ENCODE peak calls at places on chromosomes 13 and 19, in five cellular contexts. L is upper lobe of left lung, V is fibroblast of pulmonary artery, K is thoracic aorta, Q is mesothelial cell of epicardium. C is an unnamed sample.

GRCh38 chr13:42153371-42153770 is 104.9 kb downstream of the DGKH start:
- DNase-seq in Q (no peak), L (no peak), V (peak), K (no peak), C (no peak)

GRCh38 chr13:101535192-101535746 is 82.8 kb downstream of the ITGBL1 start:
- DNase-seq in Q (no peak), V (no peak), L (no peak), K (no peak), C (no peak)

GRCh38 chr19:47228937-47229673 is 1.9 kb downstream of the BBC3 start:
- DNase-seq in L (peak), V (peak), Q (no peak), K (no peak), C (no peak)

GRCh38 chr13:29543230-29544215 is 52.0 kb downstream of the SLC7A1 start:
- DNase-seq in L (no peak), Q (no peak), V (peak), K (no peak), C (no peak)

GRCh38 chr19:610801-611505 is 21.3 kb downstream of the HCN2 start:
- DNase-seq in K (no peak), V (peak), Q (no peak), L (peak), C (no peak)

GRCh38 chr13:34459856-34460255 is 482.2 kb upstream of the NBEA start:
- DNase-seq in K (no peak), Q (no peak), L (no peak), V (no peak), C (no peak)

GRCh38 chr13:112779856-112780604 is 90.2 kb downstream of the ATP11A start:
- DNase-seq in Q (no peak), L (no peak), V (no peak), K (no peak), C (no peak)

GRCh38 chr19:49653466-49653806 is 11.4 kb downstream of the SCAF1 start:
- DNase-seq in K (no peak), V (no peak), L (no peak), Q (no peak), C (no peak)

GRCh38 chr13:48571121-48571901 is 38.4 kb upstream of the RCBTB2 start:
- DNase-seq in Q (no peak), V (peak), L (no peak), K (no peak), C (no peak)

GRCh38 chr13:112968380-112968909 is 569 bp upstream of the MCF2L start:
- DNase-seq in V (no peak), K (no peak), Q (no peak), L (peak), C (peak)

GRCh38 chr13:36297259-36297599 is 385 bp downstream of the CCDC169 start:
- DNase-seq in Q (no peak), V (peak), L (no peak), K (no peak), C (no peak)

GRCh38 chr19:7527516-7528191 is 5.2 kb downstream of the MCOLN1 start:
- DNase-seq in K (no peak), Q (no peak), L (peak), V (no peak), C (no peak)

GRCh38 chr13:50359779-50360178 is 344.5 kb downstream of the KCNRG start:
- DNase-seq in V (no peak), Q (no peak), L (no peak), K (no peak), C (no peak)

GRCh38 chr13:74464656-74465055 is 330.5 kb upstream of the KLF12 start:
- DNase-seq in V (no peak), K (no peak), Q (no peak), L (no peak), C (no peak)

GRCh38 chr13:49635599-49636433 is 7.5 kb downstream of the ARL11 start:
- DNase-seq in Q (no peak), L (no peak), V (peak), K (no peak), C (no peak)

GRCh38 chr19:40006273-40006691 is 9.4 kb downstream of the ZNF546 start:
- DNase-seq in K (no peak), Q (no peak), L (no peak), V (peak), C (no peak)

GRCh38 chr19:4583961-4584669 is 24.6 kb upstream of the SEMA6B start:
- DNase-seq in K (no peak), L (no peak), Q (no peak), V (peak), C (no peak)

GRCh38 chr19:27962260-27962659 is 1250.7 kb downstream of the UQCRFS1 start:
- DNase-seq in L (no peak), K (no peak), V (peak), Q (no peak), C (no peak)

GRCh38 chr13:48818495-48818961 is 157.2 kb upstream of the FNDC3A start:
- DNase-seq in K (no peak), Q (no peak), V (peak), L (no peak), C (no peak)

GRCh38 chr19:33997690-33998089 is 174.6 kb upstream of the LSM14A start:
- DNase-seq in V (no peak), L (no peak), K (no peak), Q (no peak), C (no peak)
- TF ChIP-seq CTCF in V (no peak), L (no peak), K (no peak), Q (no peak), C (peak)

DNA sequence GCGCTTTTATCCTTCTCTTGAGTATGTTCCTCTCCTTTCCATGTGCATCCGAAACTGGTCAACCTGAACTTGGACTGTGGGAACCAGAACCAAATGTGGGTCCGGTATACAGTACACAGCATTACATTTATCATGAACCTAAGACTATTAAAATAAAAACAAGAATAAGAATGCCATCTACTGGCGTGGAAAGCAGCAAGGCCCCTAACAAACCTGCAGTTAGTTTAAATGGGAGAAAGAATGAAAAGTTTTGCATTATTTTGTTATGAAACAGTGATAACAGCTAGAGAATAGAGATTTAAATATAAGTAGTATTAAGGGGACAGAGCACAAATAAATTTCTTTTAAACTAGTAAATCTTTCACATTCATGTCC is 159.5 kb downstream of the RBM26 start:
- DNase-seq in L (no peak), K (no peak), V (no peak), Q (no peak), C (no peak)
- TF ChIP-seq CTCF in L (no peak), K (no peak), V (peak), Q (no peak), C (no peak)

GRCh38 chr19:55704494-55705245 is 29.6 kb downstream of the EPN1 start:
- DNase-seq in Q (no peak), V (no peak), K (no peak), L (no peak), C (no peak)
- TF ChIP-seq CTCF in Q (no peak), V (no peak), K (no peak), L (no peak), C (no peak)

GRCh38 chr13:51731759-51732158 is 72.2 kb downstream of the DHRS12 start:
- DNase-seq in V (peak), K (no peak), L (no peak), Q (no peak), C (no peak)
- TF ChIP-seq CTCF in V (peak), K (peak), L (no peak), Q (no peak), C (no peak)

GRCh38 chr19:55132453-55133129 is 15.2 kb upstream of the PPP1R12C start:
- DNase-seq in Q (no peak), V (no peak), K (no peak), L (no peak), C (no peak)
- TF ChIP-seq CTCF in Q (no peak), V (no peak), K (no peak), L (peak), C (no peak)

DNA sequence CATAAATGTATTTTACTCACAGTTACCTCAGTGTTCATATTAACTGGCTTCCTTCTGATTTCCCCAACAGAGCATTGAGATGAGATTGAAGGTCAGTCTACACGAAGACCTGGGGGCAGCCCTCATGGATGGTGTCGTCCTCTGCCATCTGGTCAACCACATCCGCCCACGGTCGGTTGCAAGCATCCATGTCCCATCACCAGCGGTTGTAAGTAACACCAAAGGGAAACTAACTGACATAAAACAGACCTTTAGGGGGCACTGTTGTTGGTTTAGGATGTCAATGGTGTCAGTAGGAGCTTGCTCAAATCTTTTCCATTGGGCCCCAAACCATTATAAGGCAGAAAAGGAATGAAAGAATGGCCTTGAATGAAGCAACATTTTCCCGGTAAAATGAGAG is 68.2 kb downstream of the ESD start:
- DNase-seq in K (no peak), L (no peak), Q (no peak), V (peak), C (no peak)
- TF ChIP-seq CTCF in K (no peak), L (no peak), Q (no peak), V (peak), C (no peak)

GRCh38 chr13:91017031-91017668 is 330.3 kb upstream of the MIR17HG start:
- DNase-seq in Q (no peak), V (peak), K (no peak), L (peak), C (peak)
- TF ChIP-seq CTCF in Q (peak), V (peak), K (peak), L (peak), C (peak)

DNA sequence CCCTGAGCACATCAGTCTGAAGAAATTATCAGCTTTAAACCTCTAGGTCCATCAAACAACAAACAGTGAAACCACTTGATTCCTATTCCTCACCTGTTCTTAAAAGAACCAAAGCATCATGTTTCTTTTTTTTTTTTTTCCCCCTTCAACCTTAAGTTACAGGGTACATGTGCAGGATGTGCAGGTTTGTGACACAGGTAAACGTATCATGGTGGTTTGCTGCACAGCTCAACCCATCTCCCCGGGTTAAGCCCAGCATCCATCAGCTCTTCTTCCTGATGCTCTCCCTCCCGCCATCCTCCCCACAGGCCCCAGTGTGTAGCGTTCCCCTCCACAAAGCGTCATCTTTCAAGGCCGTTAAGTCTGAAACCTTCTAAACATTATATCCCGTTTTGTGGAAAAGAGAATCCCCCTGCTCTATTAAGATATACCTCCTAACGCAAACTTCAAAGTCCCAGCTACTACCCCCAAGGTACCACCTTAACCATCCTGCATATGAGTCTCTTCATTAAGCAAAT is 10.9 kb downstream of the USP12 start:
- DNase-seq in K (no peak), L (no peak), V (no peak), Q (no peak), C (no peak)
- TF ChIP-seq CTCF in K (no peak), L (no peak), V (no peak), Q (no peak), C (no peak)

C was measured in progenitor cell of endocrine pancreas.